ENCODE peak calls at places on chromosome 2, in six cellular contexts. One of them, this sample, is unnamed.

GRCh38 chr2:173652731-173653426 is 298.2 kb downstream of the CDCA7 start:
- DNase-seq in SK-N-SH: no peak
- DNase-seq in sigmoid colon: no peak
- DNase-seq in transverse colon: no peak
- DNase-seq in A549: peak; percentile 96
- DNase-seq in upper lobe of left lung: no peak
- DNase-seq in this sample: no peak

GRCh38 chr2:102504833-102505232 is 31.8 kb downstream of the SLC9A4 start:
- DNase-seq in SK-N-SH: no peak
- DNase-seq in upper lobe of left lung: no peak
- DNase-seq in A549: no peak
- DNase-seq in sigmoid colon: no peak
- DNase-seq in transverse colon: peak; percentile 64
- DNase-seq in this sample: no peak

GRCh38 chr2:63861220-63861822 is 19.6 kb downstream of the UGP2 start:
- DNase-seq in upper lobe of left lung: no peak
- DNase-seq in SK-N-SH: peak; percentile 47
- DNase-seq in transverse colon: peak; percentile 56
- DNase-seq in sigmoid colon: peak; percentile 75
- DNase-seq in A549: peak; percentile 77
- DNase-seq in this sample: peak; percentile 39

GRCh38 chr2:111101592-111101991 is 19.1 kb upstream of the BCL2L11 start:
- DNase-seq in SK-N-SH: no peak
- DNase-seq in sigmoid colon: no peak
- DNase-seq in transverse colon: no peak
- DNase-seq in A549: no peak
- DNase-seq in upper lobe of left lung: no peak
- DNase-seq in this sample: no peak

GRCh38 chr2:95334916-95335641 is 37.9 kb downstream of the KCNIP3 start:
- DNase-seq in A549: no peak
- DNase-seq in sigmoid colon: no peak
- DNase-seq in upper lobe of left lung: no peak
- DNase-seq in transverse colon: no peak
- DNase-seq in SK-N-SH: no peak
- DNase-seq in this sample: no peak

GRCh38 chr2:224022474-224022873 is 16.6 kb downstream of the SERPINE2 start:
- DNase-seq in SK-N-SH: no peak
- DNase-seq in A549: no peak
- DNase-seq in sigmoid colon: no peak
- DNase-seq in transverse colon: no peak
- DNase-seq in upper lobe of left lung: no peak
- DNase-seq in this sample: no peak

GRCh38 chr2:9519250-9519649 is 36.4 kb downstream of the ADAM17 start:
- DNase-seq in transverse colon: no peak
- DNase-seq in sigmoid colon: no peak
- DNase-seq in upper lobe of left lung: no peak
- DNase-seq in A549: no peak
- DNase-seq in SK-N-SH: no peak
- DNase-seq in this sample: no peak

GRCh38 chr2:222424281-222424728 is at the start of gene SGPP2:
- DNase-seq in transverse colon: peak; percentile 75
- DNase-seq in SK-N-SH: no peak
- DNase-seq in A549: no peak
- DNase-seq in upper lobe of left lung: peak; percentile 91
- DNase-seq in sigmoid colon: no peak
- DNase-seq in this sample: no peak

GRCh38 chr2:17104454-17104853 is 413.8 kb downstream of the RAD51AP2 start:
- DNase-seq in sigmoid colon: no peak
- DNase-seq in SK-N-SH: no peak
- DNase-seq in A549: no peak
- DNase-seq in transverse colon: no peak
- DNase-seq in upper lobe of left lung: no peak
- DNase-seq in this sample: no peak

GRCh38 chr2:23657934-23658333 is 269.0 kb downstream of the ATAD2B start:
- DNase-seq in transverse colon: no peak
- DNase-seq in upper lobe of left lung: no peak
- DNase-seq in A549: no peak
- DNase-seq in sigmoid colon: no peak
- DNase-seq in SK-N-SH: no peak
- DNase-seq in this sample: no peak

GRCh38 chr2:33267745-33268144 is 208.7 kb upstream of the RASGRP3 start:
- DNase-seq in transverse colon: no peak
- DNase-seq in upper lobe of left lung: no peak
- DNase-seq in sigmoid colon: no peak
- DNase-seq in A549: no peak
- DNase-seq in SK-N-SH: no peak
- DNase-seq in this sample: no peak

GRCh38 chr2:11498543-11499034 is 32.6 kb upstream of the E2F6 start:
- DNase-seq in sigmoid colon: peak; percentile 83
- DNase-seq in SK-N-SH: peak; percentile 80
- DNase-seq in upper lobe of left lung: no peak
- DNase-seq in A549: no peak
- DNase-seq in transverse colon: peak; percentile 73
- DNase-seq in this sample: peak; percentile 76

GRCh38 chr2:225765845-225766244 is 366.3 kb downstream of the NYAP2 start:
- DNase-seq in upper lobe of left lung: no peak
- DNase-seq in sigmoid colon: no peak
- DNase-seq in SK-N-SH: no peak
- DNase-seq in transverse colon: no peak
- DNase-seq in A549: no peak
- DNase-seq in this sample: no peak

GRCh38 chr2:165328272-165328671 is 89.1 kb downstream of the SCN2A start:
- DNase-seq in sigmoid colon: no peak
- DNase-seq in upper lobe of left lung: no peak
- DNase-seq in transverse colon: no peak
- DNase-seq in SK-N-SH: no peak
- DNase-seq in A549: no peak
- DNase-seq in this sample: no peak

GRCh38 chr2:63814114-63814513 is 27.6 kb upstream of the UGP2 start:
- DNase-seq in sigmoid colon: no peak
- DNase-seq in transverse colon: no peak
- DNase-seq in SK-N-SH: no peak
- DNase-seq in A549: no peak
- DNase-seq in upper lobe of left lung: no peak
- DNase-seq in this sample: no peak

GRCh38 chr2:54226224-54226623 is 29.8 kb downstream of the TSPYL6 start:
- DNase-seq in sigmoid colon: no peak
- DNase-seq in A549: no peak
- DNase-seq in transverse colon: no peak
- DNase-seq in upper lobe of left lung: no peak
- DNase-seq in SK-N-SH: no peak
- DNase-seq in this sample: no peak

GRCh38 chr2:106599540-106599939 is 112.4 kb downstream of the CD8B2 start:
- DNase-seq in SK-N-SH: no peak
- DNase-seq in transverse colon: no peak
- DNase-seq in sigmoid colon: no peak
- DNase-seq in A549: no peak
- DNase-seq in upper lobe of left lung: no peak
- DNase-seq in this sample: no peak

GRCh38 chr2:171858397-171858958 is 35.6 kb downstream of the SLC25A12 start:
- DNase-seq in SK-N-SH: no peak
- DNase-seq in sigmoid colon: no peak
- DNase-seq in A549: no peak
- DNase-seq in transverse colon: no peak
- DNase-seq in upper lobe of left lung: no peak
- DNase-seq in this sample: no peak

GRCh38 chr2:47002480-47003381 is 87.1 kb upstream of the MCFD2 start:
- DNase-seq in transverse colon: no peak
- DNase-seq in upper lobe of left lung: no peak
- DNase-seq in SK-N-SH: peak; percentile 90
- DNase-seq in sigmoid colon: no peak
- DNase-seq in A549: no peak
- DNase-seq in this sample: peak; percentile 69

GRCh38 chr2:192697880-192698279 is 503.1 kb upstream of the TMEFF2 start:
- DNase-seq in upper lobe of left lung: no peak
- DNase-seq in transverse colon: no peak
- DNase-seq in A549: no peak
- DNase-seq in SK-N-SH: no peak
- DNase-seq in sigmoid colon: no peak
- DNase-seq in this sample: no peak

GRCh38 chr2:231648579-231649174 is 56.0 kb downstream of the TEX44 start:
- DNase-seq in transverse colon: peak; percentile 89
- DNase-seq in sigmoid colon: peak; percentile 83
- DNase-seq in upper lobe of left lung: peak; percentile 92
- DNase-seq in SK-N-SH: peak; percentile 85
- DNase-seq in A549: peak; percentile 84
- DNase-seq in this sample: peak; percentile 62

DNA sequence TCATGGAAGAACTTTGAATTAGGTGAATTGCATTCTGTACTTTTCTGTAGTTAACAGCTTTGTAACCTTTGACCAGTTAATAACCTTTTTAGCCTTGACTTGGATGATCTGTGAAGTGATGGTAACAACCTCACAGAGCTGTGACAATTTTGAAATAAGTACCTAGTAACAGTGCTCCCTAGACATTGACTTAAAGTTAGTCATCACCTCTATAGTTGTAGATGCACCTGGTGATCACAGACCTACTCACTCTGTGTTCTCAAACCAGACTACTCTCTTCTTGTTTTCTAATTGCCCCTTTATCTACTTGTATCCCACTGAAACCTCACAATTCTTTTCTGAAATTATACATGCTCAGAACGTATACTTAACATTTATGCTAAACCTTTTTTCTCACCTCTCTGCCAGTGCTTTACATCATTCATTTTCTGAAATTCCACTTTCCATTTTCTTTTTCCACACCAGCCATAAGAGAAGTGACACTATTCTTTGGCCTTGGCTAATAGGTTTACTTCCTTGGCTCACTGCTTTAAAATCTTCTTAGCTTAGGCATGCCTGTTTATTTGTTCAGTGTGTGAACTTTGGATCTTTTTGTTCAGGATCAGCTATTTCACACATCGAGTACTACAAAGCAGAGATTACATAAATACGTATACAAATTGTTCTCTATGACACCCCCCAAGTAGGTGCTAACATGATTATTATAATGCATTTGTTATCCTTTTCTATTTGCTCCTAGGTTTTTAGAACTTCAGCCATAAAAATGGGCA is 9.3 kb downstream of the YPEL5 start:
- DNase-seq in sigmoid colon: no peak
- DNase-seq in A549: no peak
- DNase-seq in SK-N-SH: no peak
- DNase-seq in upper lobe of left lung: no peak
- DNase-seq in transverse colon: no peak
- DNase-seq in this sample: no peak
- H3K27ac ChIP-seq in sigmoid colon: no peak overlapping the region
- H3K27ac ChIP-seq in A549: no peak overlapping the region
- H3K27ac ChIP-seq in SK-N-SH: peak overlapping the region; percentile 41
- H3K27ac ChIP-seq in upper lobe of left lung: no peak overlapping the region
- H3K27ac ChIP-seq in transverse colon: peak overlapping the region; percentile 2
- H3K27ac ChIP-seq in this sample: no peak overlapping the region

DNA sequence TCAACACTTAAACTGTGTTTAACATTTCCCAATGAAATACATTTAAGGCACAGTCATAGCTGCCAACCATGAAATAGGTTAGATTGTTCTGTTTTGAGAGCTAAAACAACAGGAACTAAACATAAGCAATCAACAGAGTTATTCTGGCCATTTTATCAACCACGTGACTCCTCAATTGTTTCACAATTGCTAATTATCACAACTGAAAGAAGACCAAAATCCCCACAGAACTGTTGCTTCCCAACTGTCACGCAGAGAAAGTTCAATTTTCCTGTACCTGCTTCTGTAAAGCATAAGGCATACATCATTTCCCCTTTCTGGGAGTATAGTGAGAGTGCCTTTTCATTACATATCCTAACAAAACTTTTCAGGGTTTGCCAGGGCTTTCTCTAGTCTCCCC is 248.6 kb downstream of the EPHA4 start:
- DNase-seq in A549: no peak
- DNase-seq in sigmoid colon: no peak
- DNase-seq in SK-N-SH: no peak
- DNase-seq in upper lobe of left lung: no peak
- DNase-seq in transverse colon: no peak
- DNase-seq in this sample: no peak
- TF ChIP-seq EP300 in A549: no peak
- TF ChIP-seq EP300 in sigmoid colon: no peak
- TF ChIP-seq EP300 in SK-N-SH: no peak
- TF ChIP-seq EP300 in upper lobe of left lung: no peak
- TF ChIP-seq EP300 in transverse colon: no peak
- TF ChIP-seq EP300 in this sample: no peak

DNA sequence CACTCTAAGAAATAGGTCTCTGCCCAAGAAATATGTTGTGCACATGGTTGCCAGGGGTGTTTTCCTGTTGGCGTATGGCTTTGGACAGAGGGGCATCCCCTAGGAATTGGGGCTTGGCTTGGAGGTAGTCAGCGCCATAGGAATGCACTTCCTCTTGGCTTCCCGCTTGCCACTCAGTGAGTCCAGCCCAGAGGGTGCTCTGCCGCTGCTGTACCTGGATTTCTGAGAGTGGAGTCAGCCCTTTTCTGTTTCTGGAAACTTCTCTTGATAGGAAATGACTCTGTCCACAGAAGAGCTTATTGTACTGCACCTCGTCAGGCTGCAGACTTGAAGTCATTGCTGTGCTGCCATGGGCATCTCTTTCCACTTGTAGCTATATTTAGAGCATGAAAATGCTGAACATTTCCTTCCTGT is 116.7 kb upstream of the MGAT5 start:
- DNase-seq in SK-N-SH: no peak
- DNase-seq in transverse colon: no peak
- DNase-seq in sigmoid colon: no peak
- DNase-seq in A549: no peak
- DNase-seq in upper lobe of left lung: no peak
- DNase-seq in this sample: no peak
- H3K4me1 ChIP-seq in SK-N-SH: peaks cover 19% of the 10 kb centered on the region
- H3K4me1 ChIP-seq in transverse colon: peaks cover 25% of the 10 kb centered on the region
- H3K4me1 ChIP-seq in sigmoid colon: no peaks in the 10 kb centered on the region
- H3K4me1 ChIP-seq in A549: peaks cover 10% of the 10 kb centered on the region
- H3K4me1 ChIP-seq in upper lobe of left lung: peaks cover 55% of the 10 kb centered on the region
- H3K4me1 ChIP-seq in this sample: peaks cover 9% of the 10 kb centered on the region

GRCh38 chr2:126655500-126656310 is at the start of gene GYPC:
- DNase-seq in SK-N-SH: no peak
- DNase-seq in upper lobe of left lung: peak; percentile 91
- DNase-seq in sigmoid colon: peak; percentile 92
- DNase-seq in A549: no peak
- DNase-seq in transverse colon: peak; percentile 55
- DNase-seq in this sample: peak; percentile 61

GRCh38 chr2:126656311-126657145 is 570 bp downstream of the GYPC start:
- DNase-seq in sigmoid colon: no peak
- DNase-seq in upper lobe of left lung: peak; percentile 89
- DNase-seq in A549: no peak
- DNase-seq in transverse colon: peak; percentile 35
- DNase-seq in SK-N-SH: no peak
- DNase-seq in this sample: peak; percentile 50

GRCh38 chr2:126657146-126657635 is 1.2 kb downstream of the GYPC start:
- DNase-seq in sigmoid colon: peak; percentile 95
- DNase-seq in upper lobe of left lung: no peak
- DNase-seq in transverse colon: peak; percentile 76
- DNase-seq in SK-N-SH: no peak
- DNase-seq in A549: no peak
- DNase-seq in this sample: peak; percentile 70

GRCh38 chr2:126653102-126653501 is 2.9 kb upstream of the GYPC start:
- DNase-seq in SK-N-SH: peak; percentile 4
- DNase-seq in transverse colon: no peak
- DNase-seq in A549: no peak
- DNase-seq in upper lobe of left lung: no peak
- DNase-seq in sigmoid colon: no peak
- DNase-seq in this sample: no peak

DNA sequence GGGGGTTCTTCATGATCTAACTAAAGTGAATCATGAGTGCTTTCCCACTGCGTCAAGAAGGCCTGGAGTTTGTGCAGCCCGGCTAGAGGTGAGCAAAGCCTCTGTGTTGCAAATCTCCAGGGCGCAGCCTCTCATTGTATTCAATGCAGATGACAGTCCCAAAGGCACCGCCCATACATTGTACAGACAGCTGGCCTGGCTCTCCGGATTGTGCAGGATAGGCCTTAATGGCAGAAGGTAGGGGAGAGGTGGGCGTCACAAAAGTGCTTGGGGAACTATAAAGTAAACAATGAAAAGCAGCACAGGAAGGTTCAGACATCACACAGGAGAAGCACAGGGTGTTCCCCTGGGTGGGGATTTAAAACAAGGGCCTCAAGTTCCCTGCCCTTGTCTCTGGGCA is 892 bp upstream of the GYPC start:
- DNase-seq in sigmoid colon: no peak
- DNase-seq in upper lobe of left lung: no peak
- DNase-seq in transverse colon: no peak
- DNase-seq in A549: no peak
- DNase-seq in SK-N-SH: peak; percentile 2
- DNase-seq in this sample: no peak
- H3K27ac ChIP-seq in sigmoid colon: peak overlapping the region; percentile 94
- H3K27ac ChIP-seq in upper lobe of left lung: peak overlapping the region; percentile 97
- H3K27ac ChIP-seq in transverse colon: peak overlapping the region; percentile 95
- H3K27ac ChIP-seq in A549: no peak overlapping the region
- H3K27ac ChIP-seq in SK-N-SH: no peak overlapping the region
- H3K27ac ChIP-seq in this sample: peak overlapping the region; percentile 100

This sample was measured in ovary.